ENCODE peak calls at places on chromosomes 6 and 20, in six cellular contexts. Z is A549; G is Peyer's patch; E is upper lobe of right lung; K is AG04450; A is CD8-positive, alpha-beta T cell. F is an unnamed sample.

GRCh38 chr6:69096681-69097080 is 461.6 kb downstream of the ADGRB3 start:
- DNase-seq in A (no peak), K (no peak), Z (no peak), G (no peak), E (no peak), F (no peak)

GRCh38 chr6:5752282-5752681 is 254.4 kb downstream of the NRN1 start:
- DNase-seq in K (peak), E (no peak), Z (no peak), G (no peak), A (no peak), F (no peak)

GRCh38 chr6:74519172-74519571 is 686.7 kb downstream of the COL12A1 start:
- DNase-seq in G (no peak), A (no peak), E (no peak), Z (peak), K (peak), F (no peak)

GRCh38 chr20:21396921-21397340 is 395 bp downstream of the NKX2-4 start:
- DNase-seq in E (peak), G (no peak), K (no peak), Z (no peak), A (no peak), F (no peak)

GRCh38 chr6:15399651-15400470 is 154.0 kb downstream of the JARID2 start:
- DNase-seq in E (peak), A (no peak), Z (peak), G (no peak), K (peak), F (peak)

GRCh38 chr20:39117486-39117885 is 155.3 kb downstream of the DHX35 start:
- DNase-seq in G (no peak), A (no peak), Z (peak), K (no peak), E (no peak), F (no peak)

GRCh38 chr20:59736366-59736765 is 132.0 kb downstream of the PHACTR3 start:
- DNase-seq in K (no peak), Z (no peak), A (no peak), G (no peak), E (peak), F (no peak)

GRCh38 chr20:44014807-44015732 is 100.4 kb downstream of the TOX2 start:
- DNase-seq in K (no peak), A (no peak), E (no peak), Z (no peak), G (no peak), F (peak)

GRCh38 chr6:136335736-136336362 is 46.2 kb upstream of the BCLAF1 start:
- DNase-seq in G (no peak), K (no peak), Z (no peak), A (no peak), E (no peak), F (no peak)

GRCh38 chr6:83192456-83192855 is 609 bp downstream of the PGM3 start:
- DNase-seq in Z (no peak), A (no peak), K (no peak), E (no peak), G (no peak), F (no peak)

GRCh38 chr20:31494131-31494530 is 19.0 kb downstream of the REM1 start:
- DNase-seq in G (no peak), E (no peak), Z (peak), K (no peak), A (no peak), F (no peak)

GRCh38 chr6:112100561-112100960 is 13.2 kb downstream of the FAM229B start:
- DNase-seq in Z (no peak), A (no peak), E (no peak), K (no peak), G (no peak), F (no peak)

GRCh38 chr20:33653900-33654596 is 8.1 kb upstream of the C20orf144 start:
- DNase-seq in K (no peak), A (no peak), E (peak), Z (no peak), G (peak), F (no peak)

GRCh38 chr6:50541941-50542340 is 171.4 kb upstream of the TFAP2D start:
- DNase-seq in G (no peak), K (no peak), A (no peak), E (no peak), Z (no peak), F (no peak)

GRCh38 chr6:99353126-99353525 is 3.7 kb upstream of the FAXC start:
- DNase-seq in E (no peak), G (no peak), Z (no peak), A (no peak), K (peak), F (no peak)

GRCh38 chr20:8223096-8223870 is 91.2 kb downstream of the PLCB1 start:
- DNase-seq in Z (peak), K (peak), A (no peak), E (no peak), G (no peak), F (no peak)
- H3K27ac ChIP-seq in Z (peak), K (peak), A (no peak), E (no peak), G (no peak), F (no peak)

DNA sequence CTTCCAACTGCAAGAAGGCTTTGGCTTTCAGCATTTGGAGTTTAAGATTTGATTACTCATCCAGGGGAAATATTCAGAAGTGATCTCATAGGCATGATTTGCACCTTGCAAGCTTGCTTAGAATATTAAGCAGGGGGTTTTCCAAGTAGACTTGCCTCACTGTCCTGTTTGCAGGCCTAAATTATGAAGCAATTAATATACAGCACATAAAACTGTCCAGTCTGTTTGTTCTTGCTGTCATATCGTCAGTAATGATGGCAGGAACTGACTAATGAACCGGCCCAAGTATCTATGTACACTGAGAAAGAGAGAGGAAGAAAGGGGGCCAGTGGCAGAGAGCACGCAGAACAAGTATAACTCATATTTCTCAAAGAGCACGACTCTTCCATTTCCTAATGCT is 212.5 kb upstream of the SUPT3H start:
- DNase-seq in K (peak), E (no peak), G (no peak), A (no peak), Z (peak), F (no peak)
- H3K27ac ChIP-seq in K (peak), E (no peak), G (no peak), A (no peak), Z (no peak), F (no peak)

GRCh38 chr6:3019065-3019464 is 19.4 kb downstream of the NQO2 start:
- DNase-seq in G (no peak), E (no peak), Z (no peak), K (no peak), A (no peak), F (no peak)
- H3K27ac ChIP-seq in G (no peak), E (no peak), Z (no peak), K (no peak), A (no peak), F (no peak)

DNA sequence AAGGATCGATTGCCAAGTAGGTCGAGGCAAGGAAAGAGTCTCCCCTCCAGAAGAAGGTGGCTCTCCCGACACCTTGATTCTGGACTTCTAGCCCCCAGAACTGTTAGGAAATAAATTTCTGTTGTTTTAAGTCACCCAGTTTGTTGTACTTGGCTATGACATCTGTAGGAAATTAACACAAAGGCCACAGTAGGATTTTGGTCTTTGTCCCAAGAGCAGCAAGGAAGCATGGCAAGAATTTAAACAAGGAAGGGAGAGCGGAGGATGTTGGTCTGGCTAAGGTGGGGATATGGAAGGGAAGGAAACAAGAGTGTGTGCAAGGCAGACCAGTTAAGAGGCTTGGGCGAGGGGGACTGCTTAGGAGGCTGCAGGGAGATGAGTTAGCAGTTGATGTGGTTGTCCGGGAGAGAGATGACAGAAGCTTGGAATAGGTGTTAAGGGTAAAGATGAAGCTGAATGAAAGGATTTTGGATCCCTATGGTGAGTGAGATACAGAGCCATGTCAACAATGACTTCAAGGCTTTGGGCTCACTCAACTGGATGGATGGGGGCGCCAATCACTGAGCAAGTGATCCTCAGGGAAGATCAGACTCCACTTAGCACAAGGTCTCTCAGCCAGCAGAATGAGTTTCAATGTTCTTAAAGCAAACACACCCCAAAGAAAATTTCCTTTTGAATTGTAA is 140.5 kb upstream of the ZNF217 start:
- DNase-seq in Z (no peak), K (no peak), G (no peak), E (no peak), A (no peak), F (no peak)
- H3K27ac ChIP-seq in Z (peak), K (no peak), G (no peak), E (no peak), A (no peak), F (no peak)

DNA sequence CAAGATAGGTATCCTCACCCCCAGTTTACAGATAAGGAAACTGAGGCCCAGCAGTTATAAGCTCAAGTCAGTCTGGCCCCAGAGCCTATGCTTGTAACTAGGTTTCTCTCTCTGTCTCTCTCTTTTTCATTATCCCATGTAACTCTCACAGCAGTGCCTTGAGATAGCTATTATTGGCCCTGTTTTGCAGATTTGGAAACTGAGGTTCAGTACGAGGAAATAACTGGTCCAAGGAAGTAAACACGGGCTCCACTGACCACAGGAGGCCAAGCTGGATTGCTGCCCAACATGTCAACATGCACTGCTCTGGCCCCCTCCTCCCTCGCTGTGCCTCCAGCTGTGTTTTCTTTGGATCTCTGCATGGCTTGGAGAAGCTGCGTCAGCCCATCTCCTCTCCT is 7.6 kb upstream of the PLTP start:
- DNase-seq in G (no peak), Z (no peak), K (peak), E (no peak), A (no peak), F (no peak)
- H3K27ac ChIP-seq in G (peak), Z (no peak), K (peak), E (peak), A (no peak), F (peak)

DNA sequence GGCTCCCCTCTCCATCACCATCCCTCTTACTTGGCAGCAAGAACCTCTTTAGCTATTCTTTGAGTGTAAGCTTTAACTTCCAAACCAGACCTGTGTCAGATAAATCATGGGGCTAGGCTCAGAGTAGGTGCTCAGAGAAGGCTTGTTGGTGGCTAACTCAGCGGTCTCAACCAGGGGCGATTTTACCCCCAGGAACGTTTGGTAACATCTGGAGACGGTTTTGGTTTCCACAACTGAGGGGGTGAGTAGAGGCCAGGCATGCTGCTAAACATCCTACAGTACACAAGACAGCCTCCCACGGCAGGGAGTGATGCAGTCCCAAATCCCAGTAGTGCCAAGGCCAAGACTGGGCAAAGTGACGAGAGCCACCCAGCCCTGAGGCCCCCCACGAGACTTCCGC is 59.1 kb downstream of the RAB44 start:
- DNase-seq in K (no peak), Z (no peak), A (no peak), G (no peak), E (no peak), F (no peak)
- H3K27ac ChIP-seq in K (no peak), Z (no peak), A (no peak), G (peak), E (no peak), F (no peak)